ENCODE peak calls at places on chromosomes 11 and 22, in nine cellular contexts. V is OCI-LY7; X is AG10803; U is GM12892; W is activated CD4-positive, CD25-positive, alpha-beta regulatory T cell; H is stimulated activated CD4-positive, alpha-beta T cell treated with anti-CD3 and anti-CD28 coated beads, Interleukin-15, amount 100 ng/mL, for 1 hour; F is amniotic epithelial cell; Q is activated naive CD4-positive, alpha-beta T cell treated with anti-CD3 and anti-CD28 coated beads, Interleukin-2, amount 10 ng/mL, durations not matched to agents 7 days and 5 days; E is COR-L47. A is an unnamed sample.

GRCh38 chr11:61532136-61533038 is 23.8 kb downstream of the LRRC10B start:
- DNase-seq in F (no peak), E (no peak), H (peak), W (peak), X (no peak), Q (peak), V (peak), U (peak), A (peak)

GRCh38 chr11:66238786-66239413 is 29.5 kb upstream of the RAB1B start:
- DNase-seq in X (no peak), E (no peak), H (no peak), U (no peak), W (no peak), Q (no peak), F (no peak), V (no peak), A (no peak)

GRCh38 chr22:20111689-20112622 is 3.9 kb upstream of the RANBP1 start:
- DNase-seq in H (no peak), X (no peak), V (no peak), F (no peak), E (no peak), U (no peak), Q (no peak), W (no peak), A (no peak)

GRCh38 chr11:75816561-75817239 is 1.7 kb downstream of the UVRAG start:
- DNase-seq in X (no peak), E (no peak), V (peak), W (no peak), H (no peak), F (peak), U (no peak), Q (no peak), A (no peak)

GRCh38 chr11:61914471-61915171 is 2.7 kb downstream of the RAB3IL1 start:
- DNase-seq in Q (no peak), H (no peak), F (no peak), W (no peak), X (no peak), U (peak), E (no peak), V (no peak), A (no peak)

GRCh38 chr11:70250876-70251275 is 19.6 kb upstream of the PPFIA1 start:
- DNase-seq in X (no peak), Q (no peak), H (no peak), W (no peak), V (no peak), U (no peak), F (no peak), E (no peak), A (no peak)

GRCh38 chr22:29095459-29095858 is 22.6 kb downstream of the KREMEN1 start:
- DNase-seq in Q (no peak), F (no peak), V (no peak), H (no peak), X (no peak), U (no peak), E (no peak), W (no peak), A (no peak)

GRCh38 chr22:25045176-25045575 is 92.7 kb downstream of the KIAA1671 start:
- DNase-seq in E (no peak), W (no peak), V (no peak), Q (no peak), F (no peak), H (no peak), X (no peak), U (no peak), A (no peak)

GRCh38 chr11:84384637-84385227 is 1098.6 kb upstream of the CCDC90B start:
- DNase-seq in U (no peak), F (peak), H (no peak), Q (peak), W (no peak), V (peak), X (peak), E (peak), A (peak)

GRCh38 chr11:1825785-1826451 is 8.9 kb upstream of the SYT8 start:
- DNase-seq in X (no peak), W (no peak), Q (no peak), V (no peak), F (no peak), E (no peak), H (no peak), U (no peak), A (no peak)

GRCh38 chr11:109772846-109773400 is 320.3 kb upstream of the ZC3H12C start:
- DNase-seq in H (no peak), X (no peak), W (no peak), V (no peak), Q (no peak), F (no peak), U (no peak), E (peak), A (no peak)

GRCh38 chr11:45805305-45806071 is 539 bp downstream of the SLC35C1 start:
- DNase-seq in W (no peak), X (peak), F (peak), H (no peak), Q (no peak), E (no peak), U (no peak), V (no peak), A (no peak)

GRCh38 chr11:96713301-96713700 is 323.5 kb downstream of the JRKL start:
- DNase-seq in F (no peak), U (no peak), E (no peak), W (no peak), X (no peak), Q (no peak), V (no peak), H (no peak), A (no peak)

GRCh38 chr11:113014731-113015455 is 53.7 kb downstream of the NCAM1 start:
- DNase-seq in V (no peak), U (no peak), F (peak), W (no peak), H (no peak), Q (no peak), E (peak), X (peak), A (no peak)

GRCh38 chr22:43011079-43011478 is 3.9 kb downstream of the PACSIN2 start:
- DNase-seq in V (no peak), X (no peak), H (no peak), U (no peak), Q (no peak), W (no peak), E (no peak), F (peak), A (no peak)

GRCh38 chr11:34181254-34181653 is 75.8 kb downstream of the NAT10 start:
- DNase-seq in U (no peak), X (no peak), E (no peak), W (no peak), V (no peak), Q (no peak), F (no peak), H (no peak), A (no peak)

GRCh38 chr22:44248926-44249325 is 63.8 kb downstream of the SHISAL1 start:
- DNase-seq in Q (no peak), W (no peak), E (no peak), H (no peak), V (no peak), U (no peak), X (no peak), F (no peak), A (no peak)

GRCh38 chr11:66006891-66007176 is 4.5 kb downstream of the BANF1 start:
- DNase-seq in V (no peak), E (no peak), W (no peak), F (no peak), Q (no peak), H (no peak), U (no peak), X (no peak), A (no peak)

GRCh38 chr11:30196400-30197206 is 34.2 kb upstream of the FSHB start:
- DNase-seq in X (peak), H (peak), F (peak), U (no peak), V (peak), E (peak), W (no peak), Q (peak), A (peak)

GRCh38 chr11:35073691-35074382 is 65.1 kb upstream of the CD44 start:
- DNase-seq in H (no peak), V (no peak), Q (no peak), U (no peak), W (no peak), X (peak), E (no peak), F (no peak), A (no peak)

GRCh38 chr11:7511405-7511804 is 2.4 kb upstream of the PPFIBP2 start:
- DNase-seq in W (no peak), V (peak), H (no peak), E (no peak), Q (no peak), U (no peak), F (no peak), X (no peak), A (peak)

GRCh38 chr11:77589521-77590193 is at the start of gene AQP11:
- DNase-seq in V (no peak), W (peak), U (peak), Q (peak), H (peak), F (peak), E (peak), X (peak), A (peak)

GRCh38 chr11:22467248-22467647 is 129.1 kb downstream of the SLC17A6 start:
- DNase-seq in U (no peak), W (no peak), H (no peak), F (peak), Q (no peak), V (no peak), X (peak), E (no peak), A (no peak)

GRCh38 chr22:24937114-24937513 is 9.4 kb downstream of the LHFPL7 start:
- DNase-seq in Q (peak), X (no peak), H (no peak), W (no peak), V (peak), F (peak), E (peak), U (no peak), A (no peak)

GRCh38 chr11:47189100-47189834 is 3.0 kb upstream of the PACSIN3 start:
- DNase-seq in X (peak), V (no peak), E (no peak), H (no peak), F (peak), U (no peak), W (no peak), Q (no peak), A (no peak)

GRCh38 chr11:69704508-69705245 is 855 bp upstream of the FGF19 start:
- DNase-seq in Q (no peak), E (peak), X (no peak), F (no peak), V (no peak), H (no peak), U (no peak), W (no peak), A (no peak)

GRCh38 chr22:50569041-50569459 is 6.3 kb upstream of the SYCE3 start:
- DNase-seq in F (no peak), U (no peak), H (no peak), X (no peak), W (no peak), V (no peak), E (no peak), Q (no peak), A (no peak)

GRCh38 chr22:37564111-37564711 is 3.9 kb downstream of the CDC42EP1 start:
- DNase-seq in Q (no peak), F (peak), U (no peak), V (no peak), W (no peak), E (no peak), H (no peak), X (no peak), A (no peak)

GRCh38 chr11:43360361-43361032 is 1.8 kb downstream of the TTC17 start:
- DNase-seq in H (no peak), X (peak), U (no peak), E (no peak), W (no peak), F (peak), Q (no peak), V (peak), A (no peak)

GRCh38 chr11:26916805-26917204 is 77.1 kb upstream of the FIBIN start:
- DNase-seq in Q (no peak), X (no peak), U (no peak), H (no peak), F (peak), E (no peak), V (no peak), W (no peak), A (no peak)

GRCh38 chr22:47575291-47575690 is 812.8 kb downstream of the TBC1D22A start:
- DNase-seq in Q (no peak), E (no peak), H (no peak), U (no peak), V (no peak), W (no peak), F (no peak), X (no peak), A (no peak)

GRCh38 chr11:72600557-72600956 is 73.7 kb downstream of the PDE2A start:
- DNase-seq in H (no peak), W (no peak), U (no peak), E (no peak), F (no peak), V (no peak), Q (no peak), X (no peak), A (no peak)

GRCh38 chr11:46290598-46291309 is 13.3 kb downstream of the CREB3L1 start:
- DNase-seq in Q (no peak), E (peak), W (no peak), H (no peak), F (peak), X (peak), U (no peak), V (no peak), A (no peak)

A was measured in MM.1S.